ENCODE peak calls at places on chromosome 3, in seven cellular contexts. P is NCI-H748 treated with DMSO at 0.1 percent for 48 hours; R is fibroblast of pulmonary artery; V is stimulated activated CD4-positive, alpha-beta T cell treated with anti-CD3 and anti-CD28 coated beads, Interleukin-2, amount 100 ng/mL, for 48 hours; N is activated CD8-positive, alpha-beta memory T cell treated with anti-CD3 and anti-CD28 coated beads for 24 hours; I is T-helper 9 cell; Q is fibroblast of lung. Y is an unnamed sample.

GRCh38 chr3:143697975-143698374 is 150.3 kb downstream of the SLC9A9 start:
- DNase-seq in V (no peak), P (no peak), N (no peak), R (no peak), I (no peak), Q (no peak), Y (no peak)

GRCh38 chr3:157097198-157097597 is 62.7 kb downstream of the CCNL1 start:
- DNase-seq in I (no peak), Q (no peak), P (no peak), R (no peak), N (no peak), V (no peak), Y (no peak)

GRCh38 chr3:67804545-67804944 is 150.1 kb upstream of the SUCLG2 start:
- DNase-seq in Q (no peak), R (no peak), V (no peak), N (no peak), P (no peak), I (no peak), Y (no peak)

GRCh38 chr3:179148446-179149238 is 485 bp downstream of the PIK3CA start:
- DNase-seq in V (peak; percentile 41), P (no peak), N (peak; percentile 81), I (peak; percentile 59), R (peak; percentile 41), Q (peak; percentile 44), Y (peak; percentile 75)

GRCh38 chr3:171797873-171798272 is 12.4 kb downstream of the PLD1 start:
- DNase-seq in Q (no peak), I (no peak), P (no peak), V (no peak), R (no peak), N (no peak), Y (no peak)

GRCh38 chr3:170640737-170641171 is 54.9 kb upstream of the SLC7A14 start:
- DNase-seq in Q (no peak), P (no peak), R (no peak), V (no peak), N (no peak), I (no peak), Y (no peak)

GRCh38 chr3:30539214-30539613 is 67.2 kb upstream of the TGFBR2 start:
- DNase-seq in Q (no peak), P (no peak), V (no peak), I (no peak), R (no peak), N (no peak), Y (no peak)

GRCh38 chr3:63864008-63864871 is 573 bp downstream of the ATXN7 start:
- DNase-seq in I (peak; percentile 38), Q (no peak), N (peak; percentile 84), R (no peak), V (peak; percentile 36), P (no peak), Y (no peak)

GRCh38 chr3:189142527-189142926 is 29.2 kb upstream of the TPRG1 start:
- DNase-seq in P (no peak), Q (no peak), V (no peak), R (no peak), N (peak; percentile 65), I (no peak), Y (no peak)

GRCh38 chr3:183515968-183516851 is 39.3 kb downstream of the KLHL6 start:
- DNase-seq in Q (no peak), P (no peak), N (peak; percentile 67), R (no peak), V (peak; percentile 22), I (peak; percentile 35), Y (no peak)

GRCh38 chr3:152197451-152197850 is 71.3 kb upstream of the MBNL1 start:
- DNase-seq in I (no peak), R (no peak), N (no peak), V (no peak), Q (peak; percentile 45), P (no peak), Y (no peak)

GRCh38 chr3:127275287-127275781 is 12.5 kb downstream of the PRR20G start:
- DNase-seq in R (no peak), N (no peak), V (no peak), I (no peak), Q (peak; percentile 62), P (no peak), Y (peak; percentile 13)

GRCh38 chr3:138213373-138214085 is 26.4 kb downstream of the ARMC8 start:
- DNase-seq in I (no peak), Q (no peak), R (no peak), P (no peak), V (no peak), N (no peak), Y (no peak)

GRCh38 chr3:58047806-58048205 is 39.6 kb downstream of the FLNB start:
- DNase-seq in V (no peak), R (peak; percentile 78), N (no peak), Q (peak; percentile 98), P (no peak), I (no peak), Y (no peak)

GRCh38 chr3:195061756-195062655 is 209.0 kb downstream of the XXYLT1 start:
- DNase-seq in V (no peak), Q (no peak), P (no peak), I (no peak), N (no peak), R (no peak), Y (no peak)

GRCh38 chr3:50246517-50246954 is 10.5 kb downstream of the GNAI2 start:
- DNase-seq in P (no peak), Q (peak; percentile 97), N (no peak), R (peak; percentile 93), V (peak; percentile 76), I (peak; percentile 67), Y (no peak)

GRCh38 chr3:176349706-176350105 is 847.6 kb downstream of the TBL1XR1 start:
- DNase-seq in P (no peak), N (no peak), Q (no peak), V (no peak), I (no peak), R (no peak), Y (no peak)

GRCh38 chr3:164620423-164620822 is 457.9 kb downstream of the SI start:
- DNase-seq in P (no peak), I (no peak), R (no peak), N (no peak), Q (no peak), V (no peak), Y (no peak)

GRCh38 chr3:49715611-49716121 is 3.8 kb downstream of the AMIGO3 start:
- DNase-seq in V (no peak), R (no peak), N (no peak), P (no peak), Q (no peak), I (no peak), Y (no peak)

GRCh38 chr3:189262746-189263145 is 91.0 kb downstream of the TPRG1 start:
- DNase-seq in I (no peak), V (no peak), P (no peak), N (no peak), R (no peak), Q (no peak), Y (no peak)

GRCh38 chr3:100335137-100335833 is 728 bp downstream of the NIT2 start:
- DNase-seq in Q (no peak), P (no peak), V (peak; percentile 14), R (peak; percentile 11), N (peak; percentile 62), I (no peak), Y (peak; percentile 3)

GRCh38 chr3:76107935-76108570 is 322.7 kb upstream of the ZNF717 start:
- DNase-seq in I (no peak), V (no peak), P (peak; percentile 7), N (no peak), Q (peak; percentile 38), R (peak; percentile 41), Y (no peak)

GRCh38 chr3:193400304-193400703 is 21.8 kb upstream of the ATP13A5 start:
- DNase-seq in I (no peak), V (no peak), Q (peak; percentile 1), P (no peak), N (no peak), R (no peak), Y (peak; percentile 31)

GRCh38 chr3:69306239-69307185 is 79.4 kb downstream of the FRMD4B start:
- DNase-seq in R (peak; percentile 94), I (peak; percentile 53), N (peak; percentile 78), V (peak; percentile 60), Q (peak; percentile 77), P (peak; percentile 23), Y (peak; percentile 26)